ENCODE peak calls at places on chromosomes 5 and 9, in four cellular contexts. N is K562, O is GM12878, C is HepG2. G is an unnamed sample.
A peak's percentile ranks its signal among the peaks of the same experiment; 100 is the strongest.

GRCh38 chr5:80033513-80033912 is 1.6 kb upstream of the THBS4 start:
- DNase-seq in N (no peak), C (no peak), O (no peak), G (no peak)

GRCh38 chr9:123267481-123268239 is 726 bp downstream of the STRBP start:
- DNase-seq in O (no peak), N (peak; percentile 28), C (no peak), G (no peak)

GRCh38 chr9:99085949-99086948 is 18.7 kb upstream of the TGFBR1 start:
- DNase-seq in O (no peak), N (no peak), C (no peak), G (no peak)

GRCh38 chr5:109365653-109366052 is 44.1 kb downstream of the PJA2 start:
- DNase-seq in O (no peak), N (no peak), C (no peak), G (no peak)

GRCh38 chr9:26813247-26813646 is 79.4 kb downstream of the CAAP1 start:
- DNase-seq in C (no peak), N (no peak), O (peak; percentile 28), G (no peak)

GRCh38 chr5:87770601-87771121 is 357.9 kb upstream of the CCNH start:
- DNase-seq in N (no peak), C (no peak), O (no peak), G (no peak)

GRCh38 chr5:173434270-173434669 is 106.1 kb upstream of the STC2 start:
- DNase-seq in O (no peak), N (no peak), C (no peak), G (no peak)

GRCh38 chr9:77161966-77162365 is 15.4 kb upstream of the VPS13A start:
- DNase-seq in C (no peak), N (no peak), O (no peak), G (no peak)

GRCh38 chr5:135141303-135142268 is 107.6 kb upstream of the PITX1 start:
- DNase-seq in C (peak; percentile 74), O (no peak), N (no peak), G (no peak)

GRCh38 chr9:122944960-122945888 is 4.4 kb downstream of the RABGAP1 start:
- DNase-seq in N (no peak), O (no peak), C (no peak), G (no peak)

GRCh38 chr5:73444499-73445432 is 3.8 kb downstream of the FOXD1 start:
- DNase-seq in O (no peak), C (no peak), N (no peak), G (no peak)
- TF ChIP-seq FOXK2 in O (no peak), C (no peak), N (no peak), G (no peak)

DNA sequence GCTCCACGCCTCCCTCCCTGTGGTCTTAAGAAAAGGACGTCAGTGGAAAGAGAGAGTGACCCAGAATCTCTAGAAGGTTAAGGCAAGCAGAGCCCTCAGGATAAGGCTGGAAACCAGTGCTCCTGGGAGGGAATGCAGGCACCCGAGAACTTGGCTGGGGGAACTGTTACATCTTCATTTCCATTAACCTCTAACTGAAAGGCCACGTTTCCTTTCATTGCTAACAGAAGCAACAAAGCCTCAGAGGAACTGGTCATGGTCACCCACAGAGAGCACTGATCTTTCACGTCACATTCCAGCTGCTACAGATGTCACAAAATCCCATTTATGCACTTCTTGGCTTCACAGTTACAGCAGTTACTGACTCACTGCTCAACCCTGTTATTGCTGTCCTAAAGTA is 26.1 kb upstream of the AKNA start:
- DNase-seq in O (no peak), N (no peak), C (no peak), G (no peak)
- TF ChIP-seq TARDBP in O (no peak), N (no peak), C (no peak), G (no peak)

DNA sequence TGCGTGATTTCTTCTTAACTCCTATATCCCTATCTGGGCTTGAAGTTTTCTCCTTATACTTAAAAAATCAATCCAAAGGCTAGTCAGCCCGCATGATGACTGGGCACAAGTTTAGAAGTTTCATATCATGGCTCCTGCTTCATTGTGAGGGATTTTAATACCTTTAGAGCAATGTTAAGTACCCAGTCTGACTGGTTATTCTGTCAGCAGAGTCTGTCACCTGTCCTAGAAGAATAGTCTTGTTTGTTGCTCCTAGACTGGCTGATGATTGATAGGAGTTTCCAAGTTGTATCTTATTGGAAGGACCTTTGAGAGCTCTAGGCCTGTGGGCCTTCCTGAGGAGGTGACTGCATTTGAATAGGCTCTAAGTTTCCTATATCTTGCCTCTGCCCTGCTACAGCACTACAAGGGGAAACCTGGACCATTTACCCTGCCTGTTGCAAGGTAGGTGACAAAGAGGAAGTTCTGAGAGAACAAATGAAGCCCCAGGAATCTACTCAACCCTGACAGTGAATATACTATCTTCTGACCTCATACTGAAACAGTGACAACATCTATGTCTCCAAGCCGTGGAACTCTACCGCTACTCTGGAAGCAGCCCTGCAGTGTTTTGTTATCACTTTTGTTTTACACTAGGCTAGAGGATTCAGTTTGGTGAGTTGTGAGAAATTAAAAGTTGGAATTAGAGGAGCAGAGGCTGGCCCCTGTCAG is 66.5 kb downstream of the F2RL2 start:
- DNase-seq in N (no peak), O (peak; percentile 65), C (no peak), G (no peak)
- TF ChIP-seq FOXK2 in N (no peak), O (no peak), C (no peak), G (no peak)

GRCh38 chr5:40834391-40834848 is 602 bp downstream of the RPL37 start:
- DNase-seq in C (no peak), N (no peak), O (no peak), G (no peak)
- TF ChIP-seq TARDBP in C (no peak), N (no peak), O (no peak), G (no peak)

GRCh38 chr9:116647515-116647809 is 39.6 kb upstream of the TRIM32 start:
- DNase-seq in N (no peak), C (no peak), O (no peak), G (no peak)
- TF ChIP-seq FOXK2 in N (no peak), C (no peak), O (no peak), G (no peak)

G was measured in HEK293T.